ENCODE peak calls at places on chromosomes 13 and 19, in six cellular contexts. One of them, this sample, is unnamed.

GRCh38 chr19:1874554-1875185 is 10.6 kb downstream of the ABHD17A start:
- DNase-seq in lower lobe of right lung: no peak
- DNase-seq in fibroblast of pulmonary artery: no peak
- DNase-seq in heart right ventricle: no peak
- DNase-seq in neural progenitor cell: no peak
- DNase-seq in OCI-LY7: peak
- DNase-seq in this sample: no peak

GRCh38 chr19:8517551-8518442 is 3.8 kb upstream of the ZNF414 start:
- DNase-seq in heart right ventricle: no peak
- DNase-seq in OCI-LY7: peak
- DNase-seq in neural progenitor cell: no peak
- DNase-seq in fibroblast of pulmonary artery: peak
- DNase-seq in lower lobe of right lung: no peak
- DNase-seq in this sample: no peak

GRCh38 chr13:111396457-111396856 is 76.0 kb downstream of the TEX29 start:
- DNase-seq in heart right ventricle: no peak
- DNase-seq in fibroblast of pulmonary artery: no peak
- DNase-seq in lower lobe of right lung: no peak
- DNase-seq in neural progenitor cell: no peak
- DNase-seq in OCI-LY7: no peak
- DNase-seq in this sample: no peak

GRCh38 chr13:22256111-22256639 is 585.3 kb downstream of the FGF9 start:
- DNase-seq in fibroblast of pulmonary artery: no peak
- DNase-seq in lower lobe of right lung: no peak
- DNase-seq in heart right ventricle: no peak
- DNase-seq in neural progenitor cell: no peak
- DNase-seq in OCI-LY7: no peak
- DNase-seq in this sample: no peak

GRCh38 chr19:8489591-8490394 is 12.6 kb downstream of the PRAM1 start:
- DNase-seq in neural progenitor cell: no peak
- DNase-seq in lower lobe of right lung: no peak
- DNase-seq in heart right ventricle: no peak
- DNase-seq in fibroblast of pulmonary artery: no peak
- DNase-seq in OCI-LY7: no peak
- DNase-seq in this sample: no peak

GRCh38 chr19:34172661-34173144 is 399 bp downstream of the LSM14A start:
- DNase-seq in fibroblast of pulmonary artery: no peak
- DNase-seq in OCI-LY7: peak
- DNase-seq in neural progenitor cell: peak
- DNase-seq in heart right ventricle: no peak
- DNase-seq in lower lobe of right lung: peak
- DNase-seq in this sample: no peak

GRCh38 chr13:50225188-50226155 is 210.2 kb downstream of the KCNRG start:
- DNase-seq in lower lobe of right lung: no peak
- DNase-seq in heart right ventricle: no peak
- DNase-seq in neural progenitor cell: peak
- DNase-seq in OCI-LY7: no peak
- DNase-seq in fibroblast of pulmonary artery: no peak
- DNase-seq in this sample: no peak

GRCh38 chr19:29690842-29691241 is 24.2 kb downstream of the C19orf12 start:
- DNase-seq in lower lobe of right lung: no peak
- DNase-seq in heart right ventricle: no peak
- DNase-seq in neural progenitor cell: peak
- DNase-seq in fibroblast of pulmonary artery: peak
- DNase-seq in OCI-LY7: peak
- DNase-seq in this sample: no peak

GRCh38 chr13:46721054-46721453 is 75.9 kb downstream of the ESD start:
- DNase-seq in OCI-LY7: peak
- DNase-seq in heart right ventricle: no peak
- DNase-seq in lower lobe of right lung: no peak
- DNase-seq in neural progenitor cell: peak
- DNase-seq in fibroblast of pulmonary artery: peak
- DNase-seq in this sample: no peak

GRCh38 chr13:98539655-98540054 is 37.3 kb downstream of the STK24 start:
- DNase-seq in fibroblast of pulmonary artery: no peak
- DNase-seq in heart right ventricle: no peak
- DNase-seq in lower lobe of right lung: no peak
- DNase-seq in OCI-LY7: no peak
- DNase-seq in neural progenitor cell: no peak
- DNase-seq in this sample: no peak

GRCh38 chr13:113630296-113630695 is 27.7 kb downstream of the ATP4B start:
- DNase-seq in OCI-LY7: no peak
- DNase-seq in lower lobe of right lung: peak
- DNase-seq in neural progenitor cell: no peak
- DNase-seq in fibroblast of pulmonary artery: no peak
- DNase-seq in heart right ventricle: peak
- DNase-seq in this sample: no peak

GRCh38 chr13:26247608-26248007 is 6.3 kb upstream of the CDK8 start:
- DNase-seq in heart right ventricle: no peak
- DNase-seq in OCI-LY7: no peak
- DNase-seq in lower lobe of right lung: no peak
- DNase-seq in neural progenitor cell: no peak
- DNase-seq in fibroblast of pulmonary artery: no peak
- DNase-seq in this sample: no peak

GRCh38 chr19:18588611-18589379 is at the start of gene REX1BD:
- DNase-seq in fibroblast of pulmonary artery: peak
- DNase-seq in OCI-LY7: peak
- DNase-seq in heart right ventricle: peak
- DNase-seq in neural progenitor cell: peak
- DNase-seq in lower lobe of right lung: peak
- DNase-seq in this sample: peak

GRCh38 chr13:23876265-23876664 is 12.9 kb downstream of the MIPEP start:
- DNase-seq in fibroblast of pulmonary artery: peak
- DNase-seq in OCI-LY7: peak
- DNase-seq in heart right ventricle: no peak
- DNase-seq in neural progenitor cell: peak
- DNase-seq in lower lobe of right lung: no peak
- DNase-seq in this sample: no peak

GRCh38 chr13:22114630-22115311 is 443.9 kb downstream of the FGF9 start:
- DNase-seq in OCI-LY7: peak
- DNase-seq in heart right ventricle: no peak
- DNase-seq in neural progenitor cell: no peak
- DNase-seq in fibroblast of pulmonary artery: no peak
- DNase-seq in lower lobe of right lung: peak
- DNase-seq in this sample: no peak

GRCh38 chr13:95524270-95524901 is 28.1 kb upstream of the CLDN10 start:
- DNase-seq in OCI-LY7: no peak
- DNase-seq in heart right ventricle: no peak
- DNase-seq in neural progenitor cell: no peak
- DNase-seq in fibroblast of pulmonary artery: peak
- DNase-seq in lower lobe of right lung: no peak
- DNase-seq in this sample: no peak

GRCh38 chr19:872266-872951 is 12.9 kb downstream of the CFD start:
- DNase-seq in fibroblast of pulmonary artery: peak
- DNase-seq in neural progenitor cell: peak
- DNase-seq in heart right ventricle: no peak
- DNase-seq in OCI-LY7: peak
- DNase-seq in lower lobe of right lung: peak
- DNase-seq in this sample: peak

GRCh38 chr13:39773833-39774232 is 118.4 kb downstream of the COG6 start:
- DNase-seq in neural progenitor cell: no peak
- DNase-seq in fibroblast of pulmonary artery: peak
- DNase-seq in OCI-LY7: no peak
- DNase-seq in lower lobe of right lung: no peak
- DNase-seq in heart right ventricle: no peak
- DNase-seq in this sample: no peak

GRCh38 chr13:98954313-98954712 is 23.6 kb downstream of the DOCK9 start:
- DNase-seq in lower lobe of right lung: no peak
- DNase-seq in fibroblast of pulmonary artery: no peak
- DNase-seq in heart right ventricle: no peak
- DNase-seq in OCI-LY7: no peak
- DNase-seq in neural progenitor cell: peak
- DNase-seq in this sample: no peak

GRCh38 chr19:52138614-52139290 is 986 bp downstream of the ZNF616 start:
- DNase-seq in neural progenitor cell: peak
- DNase-seq in lower lobe of right lung: no peak
- DNase-seq in fibroblast of pulmonary artery: peak
- DNase-seq in OCI-LY7: no peak
- DNase-seq in heart right ventricle: no peak
- DNase-seq in this sample: no peak

GRCh38 chr19:5973867-5974635 is 3.9 kb downstream of the RANBP3 start:
- DNase-seq in lower lobe of right lung: peak
- DNase-seq in neural progenitor cell: no peak
- DNase-seq in heart right ventricle: no peak
- DNase-seq in fibroblast of pulmonary artery: no peak
- DNase-seq in OCI-LY7: no peak
- DNase-seq in this sample: no peak

GRCh38 chr13:37418490-37418889 is 180.1 kb downstream of the POSTN start:
- DNase-seq in OCI-LY7: no peak
- DNase-seq in heart right ventricle: no peak
- DNase-seq in lower lobe of right lung: no peak
- DNase-seq in fibroblast of pulmonary artery: peak
- DNase-seq in neural progenitor cell: no peak
- DNase-seq in this sample: no peak

GRCh38 chr19:46728693-46729339 is 11.9 kb upstream of the PRKD2 start:
- DNase-seq in neural progenitor cell: peak
- DNase-seq in heart right ventricle: peak
- DNase-seq in fibroblast of pulmonary artery: peak
- DNase-seq in lower lobe of right lung: peak
- DNase-seq in OCI-LY7: peak
- DNase-seq in this sample: no peak

GRCh38 chr19:51703655-51704515 is 10.8 kb downstream of the SPACA6 start:
- DNase-seq in fibroblast of pulmonary artery: peak
- DNase-seq in OCI-LY7: peak
- DNase-seq in neural progenitor cell: peak
- DNase-seq in heart right ventricle: peak
- DNase-seq in lower lobe of right lung: peak
- DNase-seq in this sample: peak

GRCh38 chr19:46147791-46148288 is at the start of gene IGFL2:
- DNase-seq in lower lobe of right lung: no peak
- DNase-seq in neural progenitor cell: no peak
- DNase-seq in fibroblast of pulmonary artery: peak
- DNase-seq in OCI-LY7: no peak
- DNase-seq in heart right ventricle: no peak
- DNase-seq in this sample: no peak

DNA sequence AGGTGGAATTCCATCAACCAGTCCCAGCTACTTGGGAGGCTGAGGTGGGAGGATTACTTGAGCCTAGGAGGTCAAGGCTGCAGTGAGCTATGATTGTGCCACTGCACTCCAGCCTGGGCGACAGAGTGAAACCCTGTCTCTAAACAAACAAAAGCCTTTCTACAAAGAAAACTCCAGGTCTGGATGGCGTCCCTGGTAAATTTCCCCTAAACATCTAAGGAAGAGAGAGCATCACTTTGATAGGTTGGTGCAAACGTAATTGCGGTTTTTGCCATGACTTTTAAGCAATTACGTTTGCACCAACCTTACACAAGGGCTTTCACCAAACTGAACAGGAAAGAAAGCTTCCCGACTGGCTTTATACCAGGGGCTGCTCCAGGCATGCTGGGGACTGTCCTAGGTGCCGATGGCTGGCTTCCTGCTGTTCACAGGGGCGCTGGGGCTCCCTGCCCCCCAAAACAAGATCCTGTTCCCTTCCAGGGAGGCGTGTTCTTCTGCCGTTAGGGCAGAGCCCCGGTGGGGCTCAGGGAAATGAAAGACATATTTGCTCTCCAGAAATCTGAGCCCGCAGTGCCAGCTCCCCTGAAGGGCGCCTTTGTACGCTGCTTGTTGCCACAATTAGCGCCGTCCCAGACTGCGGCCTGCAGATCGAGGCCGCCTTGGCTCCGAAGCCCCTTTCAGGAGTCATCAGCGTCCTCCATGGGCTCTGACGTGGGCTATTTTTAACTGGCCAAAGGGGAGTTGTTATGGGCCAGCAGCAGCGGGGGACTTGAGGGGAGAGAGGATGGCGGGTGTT is 38.7 kb upstream of the KLF2 start:
- DNase-seq in fibroblast of pulmonary artery: no peak
- DNase-seq in lower lobe of right lung: peak
- DNase-seq in neural progenitor cell: peak
- DNase-seq in heart right ventricle: peak
- DNase-seq in OCI-LY7: no peak
- DNase-seq in this sample: no peak
- H3K4me3 ChIP-seq in fibroblast of pulmonary artery: no peak
- H3K4me3 ChIP-seq in lower lobe of right lung: peak
- H3K4me3 ChIP-seq in neural progenitor cell: no peak
- H3K4me3 ChIP-seq in heart right ventricle: no peak
- H3K4me3 ChIP-seq in OCI-LY7: no peak
- H3K4me3 ChIP-seq in this sample: no peak

DNA sequence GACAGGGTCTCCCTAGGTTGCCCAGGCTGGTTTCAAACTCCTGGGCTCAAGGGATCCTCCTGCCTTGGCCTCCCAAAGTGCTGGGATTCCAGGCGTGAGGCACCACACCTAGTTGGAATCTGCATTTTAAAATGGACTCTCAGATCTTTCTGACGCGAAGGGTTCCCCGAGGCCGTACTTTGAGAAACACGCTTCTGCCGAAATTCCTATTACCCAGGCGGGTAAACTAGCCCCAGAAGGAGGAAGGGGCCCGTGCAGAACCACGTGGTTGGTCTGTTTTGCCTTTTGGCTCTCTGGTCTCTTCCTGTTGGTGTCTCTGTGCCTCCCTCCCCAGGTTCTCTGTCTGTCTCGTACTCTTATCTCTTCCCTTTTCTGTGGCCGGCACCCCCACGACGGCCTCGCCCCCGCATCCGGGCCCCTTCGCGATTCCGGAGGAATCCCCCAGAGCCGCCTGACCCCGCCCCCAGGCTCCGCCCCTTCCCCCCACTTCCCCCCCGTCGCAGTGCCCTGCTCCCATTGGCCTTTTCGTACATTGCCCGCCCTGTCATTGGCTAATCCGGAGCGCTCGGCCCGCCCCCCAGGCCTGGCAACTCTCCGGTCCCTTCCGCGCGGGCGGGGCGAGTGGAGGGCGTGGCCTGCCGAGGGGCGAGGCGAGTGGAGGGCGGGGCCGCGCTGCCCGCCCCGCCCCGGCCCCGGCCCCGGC is at the start of gene TNFAIP8L1:
- DNase-seq in lower lobe of right lung: peak
- DNase-seq in OCI-LY7: peak
- DNase-seq in neural progenitor cell: peak
- DNase-seq in heart right ventricle: peak
- DNase-seq in fibroblast of pulmonary artery: peak
- DNase-seq in this sample: peak
- H3K4me3 ChIP-seq in lower lobe of right lung: peak
- H3K4me3 ChIP-seq in OCI-LY7: peak
- H3K4me3 ChIP-seq in neural progenitor cell: peak
- H3K4me3 ChIP-seq in heart right ventricle: peak
- H3K4me3 ChIP-seq in fibroblast of pulmonary artery: peak
- H3K4me3 ChIP-seq in this sample: peak

DNA sequence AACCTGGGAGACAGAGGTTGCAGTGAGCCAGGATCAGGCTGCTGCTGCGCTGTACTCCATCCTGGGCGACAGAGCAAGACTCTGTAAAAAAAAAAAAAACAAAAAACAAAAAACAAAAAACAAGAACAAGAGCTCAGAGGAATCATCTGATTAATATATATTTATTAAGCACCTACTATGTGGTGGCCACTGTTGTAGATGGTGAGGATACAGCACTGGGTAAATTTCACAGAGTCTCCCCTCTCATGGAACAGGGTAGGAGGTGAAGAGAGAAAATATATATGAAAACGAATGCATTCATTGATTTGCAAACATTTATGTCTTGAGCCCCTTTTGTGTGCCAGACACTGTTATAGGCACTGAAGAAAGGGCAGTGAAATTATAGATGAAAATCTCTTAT is 5.9 kb upstream of the SERTAD1 start:
- DNase-seq in heart right ventricle: no peak
- DNase-seq in fibroblast of pulmonary artery: no peak
- DNase-seq in neural progenitor cell: no peak
- DNase-seq in OCI-LY7: no peak
- DNase-seq in lower lobe of right lung: no peak
- DNase-seq in this sample: no peak
- H3K4me3 ChIP-seq in heart right ventricle: no peak
- H3K4me3 ChIP-seq in fibroblast of pulmonary artery: no peak
- H3K4me3 ChIP-seq in neural progenitor cell: no peak
- H3K4me3 ChIP-seq in OCI-LY7: no peak
- H3K4me3 ChIP-seq in lower lobe of right lung: no peak
- H3K4me3 ChIP-seq in this sample: no peak

GRCh38 chr13:47904239-47904638 is 96.8 kb downstream of the SUCLA2 start:
- DNase-seq in neural progenitor cell: no peak
- DNase-seq in OCI-LY7: no peak
- DNase-seq in lower lobe of right lung: no peak
- DNase-seq in heart right ventricle: no peak
- DNase-seq in fibroblast of pulmonary artery: no peak
- DNase-seq in this sample: no peak
- H3K4me3 ChIP-seq in neural progenitor cell: no peak
- H3K4me3 ChIP-seq in OCI-LY7: no peak
- H3K4me3 ChIP-seq in lower lobe of right lung: peak
- H3K4me3 ChIP-seq in heart right ventricle: no peak
- H3K4me3 ChIP-seq in fibroblast of pulmonary artery: no peak
- H3K4me3 ChIP-seq in this sample: no peak

This sample was measured in LNCaP clone FGC.